ENCODE peak calls at places on chromosomes 4 and X, in eight cellular contexts. D, L, F, H, K, J, W and U are unnamed samples.

GRCh38 chr4:88341227-88342192 is 37.1 kb upstream of the HERC6 start:
- DNase-seq in L (peak), J (no peak), W (no peak), K (no peak), H (no peak), D (peak), F (peak), U (no peak)

GRCh38 chr4:56434599-56435000 is 815 bp downstream of the PPAT start:
- DNase-seq in W (no peak), J (no peak), L (peak), D (peak), F (peak), K (no peak), H (no peak), U (no peak)

GRCh38 chr4:112153222-112153791 is 8.1 kb downstream of the FAM241A start:
- DNase-seq in L (no peak), W (no peak), D (no peak), H (no peak), F (no peak), J (no peak), K (no peak), U (no peak)

GRCh38 chrX:25015486-25016360 is at the start of gene ARX:
- DNase-seq in H (no peak), W (peak), F (peak), K (no peak), J (peak), L (peak), D (peak), U (peak)

GRCh38 chr4:173169428-173170209 is 1.0 kb downstream of the GALNT7 start:
- DNase-seq in K (peak), L (peak), J (peak), D (peak), W (peak), H (peak), F (peak), U (peak)

GRCh38 chr4:183926950-183927349 is 21.8 kb downstream of the STOX2 start:
- DNase-seq in L (no peak), D (no peak), H (no peak), J (no peak), F (no peak), K (no peak), W (no peak), U (no peak)

GRCh38 chrX:72026341-72027023 is 105.2 kb downstream of the RTL5 start:
- DNase-seq in K (peak), D (no peak), H (no peak), J (peak), W (no peak), L (no peak), F (peak), U (no peak)

GRCh38 chr4:139740121-139740520 is 74.5 kb downstream of the MGST2 start:
- DNase-seq in H (no peak), F (no peak), J (no peak), L (peak), K (peak), D (peak), W (no peak), U (no peak)

GRCh38 chr4:10017037-10017893 is 4.0 kb downstream of the SLC2A9 start:
- DNase-seq in W (no peak), D (no peak), K (no peak), F (no peak), L (no peak), J (no peak), H (no peak), U (no peak)

GRCh38 chrX:34338046-34338445 is 205.9 kb upstream of the FAM47A start:
- DNase-seq in H (no peak), K (no peak), F (no peak), J (no peak), W (no peak), D (no peak), L (no peak), U (no peak)

DNA sequence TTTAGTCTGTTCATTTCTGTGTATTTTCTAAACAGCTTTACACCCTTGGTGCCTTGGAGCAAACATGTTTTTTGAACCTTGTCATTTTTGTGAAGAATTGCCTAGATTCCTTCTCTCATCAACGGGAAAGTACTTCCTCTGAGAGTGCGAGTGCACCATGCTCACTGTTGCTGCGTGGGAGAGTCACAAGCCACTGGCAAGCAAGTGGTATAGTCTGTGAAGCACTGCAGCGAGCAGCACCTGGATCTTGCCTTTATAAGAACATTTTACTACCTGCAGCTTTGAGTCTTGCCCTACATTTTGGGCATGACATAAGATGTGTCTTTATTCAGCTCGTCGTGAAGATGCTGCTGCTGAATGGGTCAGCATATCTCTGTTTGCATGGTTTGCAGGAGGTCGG is 44.9 kb downstream of the HADH start:
- DNase-seq in D (no peak), K (no peak), L (no peak), W (no peak), H (no peak), F (no peak), J (no peak), U (no peak)
- TF ChIP-seq CTCF in D (no peak), K (no peak), L (no peak), W (no peak), H (no peak), F (no peak), J (no peak), U (no peak)

GRCh38 chr4:103787057-103787456 is 67.3 kb upstream of the TACR3 start:
- DNase-seq in W (no peak), L (no peak), H (no peak), D (no peak), F (no peak), J (no peak), K (no peak), U (no peak)

GRCh38 chr4:103786593-103786992 is 66.8 kb upstream of the TACR3 start:
- DNase-seq in J (no peak), L (no peak), H (no peak), W (no peak), F (no peak), K (no peak), D (no peak), U (no peak)

DNA sequence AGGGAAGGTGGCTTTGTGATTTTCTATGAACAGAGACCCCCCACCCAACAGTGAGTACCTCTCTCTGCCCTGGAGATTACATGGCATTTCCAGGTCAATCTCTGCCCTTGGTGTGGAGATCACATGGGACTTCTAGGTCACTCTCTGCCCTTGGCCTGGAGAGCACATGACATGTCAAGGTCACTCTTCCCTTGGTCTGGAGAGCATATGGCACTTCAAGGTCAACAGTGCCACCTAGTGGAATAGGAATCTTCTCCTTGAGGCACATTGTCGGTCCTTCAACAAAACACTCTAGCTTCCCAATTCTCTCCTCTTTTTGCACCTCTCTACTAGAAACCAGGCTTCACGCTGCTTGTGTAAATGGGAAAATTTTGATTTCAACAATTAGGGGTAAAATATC is 66.2 kb upstream of the TACR3 start:
- DNase-seq in D (peak), W (no peak), H (no peak), K (no peak), F (peak), J (no peak), L (peak), U (no peak)
- TF ChIP-seq CTCF in D (peak), W (no peak), H (no peak), K (peak), F (peak), J (no peak), L (peak), U (peak)

GRCh38 chr4:4820739-4821138 is 38.7 kb upstream of the MSX1 start:
- DNase-seq in L (no peak), H (no peak), D (no peak), F (no peak), W (no peak), K (no peak), J (no peak), U (no peak)

GRCh38 chr4:4821577-4821976 is 37.9 kb upstream of the MSX1 start:
- DNase-seq in J (no peak), W (no peak), D (no peak), L (no peak), F (no peak), H (no peak), K (no peak), U (no peak)

GRCh38 chr4:4819213-4819606 is 40.3 kb upstream of the MSX1 start:
- DNase-seq in K (no peak), F (no peak), J (no peak), H (no peak), D (no peak), W (no peak), L (no peak), U (no peak)

GRCh38 chr4:4820264-4820663 is 39.2 kb upstream of the MSX1 start:
- DNase-seq in J (no peak), H (peak), W (no peak), L (no peak), K (no peak), F (no peak), D (no peak), U (peak)

GRCh38 chr4:4818440-4819212 is 40.8 kb upstream of the MSX1 start:
- DNase-seq in L (no peak), F (no peak), J (no peak), D (no peak), W (no peak), K (no peak), H (no peak), U (no peak)
- TF ChIP-seq CTCF in L (no peak), F (no peak), J (no peak), D (no peak), W (no peak), K (no peak), H (no peak), U (no peak)

GRCh38 chr4:132619968-132620367 is 529.1 kb upstream of the PCDH10 start:
- DNase-seq in J (no peak), D (no peak), K (no peak), H (no peak), W (no peak), F (no peak), L (no peak), U (no peak)

GRCh38 chr4:132614682-132615081 is 534.4 kb upstream of the PCDH10 start:
- DNase-seq in D (peak), K (no peak), H (no peak), F (no peak), J (no peak), L (peak), W (no peak), U (no peak)
- TF ChIP-seq CTCF in D (peak), K (peak), H (no peak), F (peak), J (no peak), L (peak), W (peak), U (peak)

GRCh38 chrX:31280580-31280979 is 208.7 kb upstream of the FTHL17 start:
- DNase-seq in F (no peak), D (no peak), L (no peak), H (no peak), W (no peak), K (no peak), J (no peak), U (no peak)

DNA sequence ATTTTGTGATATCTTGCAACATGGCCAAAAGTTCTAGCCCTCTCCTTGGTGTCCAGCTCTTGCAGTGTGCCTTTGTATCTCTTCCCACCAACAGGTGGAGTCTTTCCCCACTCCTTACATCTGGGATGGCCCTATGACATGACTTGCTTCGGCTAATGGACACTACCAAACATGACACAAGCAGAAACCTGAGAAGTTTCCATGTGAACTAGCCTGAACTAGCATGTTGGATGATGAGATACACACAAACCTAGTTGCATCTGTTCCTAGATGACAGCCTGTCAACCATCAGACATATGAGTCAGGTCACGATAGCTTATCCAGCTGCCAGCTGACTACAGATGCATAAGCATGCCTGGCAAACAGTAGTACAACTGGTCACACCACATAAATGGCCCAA is 207.5 kb upstream of the FTHL17 start:
- DNase-seq in J (no peak), K (no peak), D (peak), W (no peak), H (no peak), F (peak), L (peak), U (no peak)
- TF ChIP-seq CTCF in J (no peak), K (peak), D (peak), W (no peak), H (no peak), F (peak), L (peak), U (peak)

GRCh38 chr4:77634132-77634785 is 28.6 kb downstream of the CXCL13 start:
- DNase-seq in K (no peak), D (no peak), H (no peak), W (no peak), J (no peak), L (no peak), F (no peak), U (no peak)

GRCh38 chr4:77629885-77630284 is 24.3 kb downstream of the CXCL13 start:
- DNase-seq in L (no peak), F (no peak), J (no peak), D (no peak), W (no peak), H (no peak), K (no peak), U (no peak)

GRCh38 chr4:77635246-77635645 is 29.6 kb downstream of the CXCL13 start:
- DNase-seq in H (no peak), F (no peak), D (no peak), L (no peak), J (no peak), K (no peak), W (no peak), U (no peak)

GRCh38 chr4:77636902-77637301 is 31.3 kb downstream of the CXCL13 start:
- DNase-seq in F (peak), W (no peak), D (peak), J (peak), H (no peak), K (no peak), L (peak), U (no peak)

DNA sequence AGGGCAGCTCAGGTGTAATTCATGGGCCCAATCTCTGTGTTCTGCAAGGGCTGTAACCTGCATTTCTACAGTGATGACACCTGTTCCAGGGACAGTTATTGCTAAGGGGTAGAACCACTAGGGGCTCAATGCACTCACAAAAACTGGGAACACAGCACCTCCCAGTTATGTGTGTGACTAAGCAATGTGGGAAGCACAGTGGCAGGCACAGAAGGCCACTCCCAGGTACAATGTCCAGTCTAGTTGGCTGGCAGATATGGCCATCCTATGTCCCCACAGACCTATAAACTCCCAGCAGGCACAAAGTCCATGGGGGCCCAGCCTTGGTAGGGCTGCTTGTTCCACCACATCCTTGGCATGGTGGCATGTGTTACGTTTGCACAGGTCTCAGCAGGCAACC is 25.7 kb downstream of the CXCL13 start:
- DNase-seq in L (no peak), D (no peak), F (no peak), K (no peak), J (peak), W (no peak), H (no peak), U (no peak)
- TF ChIP-seq CTCF in L (no peak), D (no peak), F (no peak), K (no peak), J (no peak), W (no peak), H (no peak), U (no peak)

GRCh38 chr4:159002950-159003349 is 99.9 kb upstream of the RAPGEF2 start:
- DNase-seq in F (peak), K (no peak), J (peak), H (no peak), W (no peak), D (no peak), L (peak), U (no peak)
- TF ChIP-seq CTCF in F (no peak), K (no peak), J (no peak), H (no peak), W (no peak), D (no peak), L (no peak), U (no peak)

GRCh38 chr4:83113429-83113786 is 1.1 kb downstream of the PLAC8 start:
- DNase-seq in F (no peak), K (no peak), D (no peak), J (no peak), L (no peak), H (no peak), W (no peak), U (no peak)

GRCh38 chr4:83112678-83113428 is 1.7 kb downstream of the PLAC8 start:
- DNase-seq in H (no peak), J (no peak), F (no peak), W (no peak), K (no peak), L (no peak), D (no peak), U (no peak)

GRCh38 chr4:83115656-83116285 is 1.2 kb upstream of the PLAC8 start:
- DNase-seq in D (no peak), H (no peak), F (no peak), W (no peak), L (no peak), J (no peak), K (no peak), U (no peak)

GRCh38 chr4:83114576-83114975 is at the start of gene PLAC8:
- DNase-seq in H (no peak), K (no peak), J (peak), F (no peak), L (peak), D (peak), W (no peak), U (no peak)

GRCh38 chr4:83115000-83115399 is 471 bp upstream of the PLAC8 start:
- DNase-seq in H (no peak), J (no peak), F (peak), K (no peak), D (peak), L (peak), W (no peak), U (no peak)
- TF ChIP-seq CTCF in H (no peak), J (no peak), F (no peak), K (no peak), D (no peak), L (no peak), W (no peak), U (no peak)